ENCODE peak calls at places on chromosome 16, in four cellular contexts. S is ascending aorta, N is upper lobe of right lung, Y is aorta. O is an unnamed sample. For H3K4me1, the result is how much of the 10 kb centered on the place peaks cover.

GRCh38 chr16:30786936-30787612 is at the start of gene ZNF629:
- DNase-seq in S (no peak), N (peak), Y (peak), O (peak)

GRCh38 chr16:87076950-87077749 is 240.0 kb downstream of the C16orf95 start:
- DNase-seq in S (no peak), N (peak), Y (peak), O (peak)

GRCh38 chr16:10669791-10670190 is 24.9 kb downstream of the TEKT5 start:
- DNase-seq in N (no peak), S (no peak), Y (no peak), O (no peak)

GRCh38 chr16:87180069-87180468 is 137.1 kb downstream of the C16orf95 start:
- DNase-seq in S (no peak), Y (no peak), N (no peak), O (no peak)

GRCh38 chr16:24540575-24541240 is 1.3 kb downstream of the RBBP6 start:
- DNase-seq in Y (no peak), N (no peak), S (no peak), O (peak)

GRCh38 chr16:9434659-9435058 is 343.2 kb downstream of the HAPSTR1 start:
- DNase-seq in N (no peak), S (no peak), Y (no peak), O (no peak)

GRCh38 chr16:87844374-87844733 is 25.0 kb downstream of the SLC7A5 start:
- DNase-seq in N (peak), S (no peak), Y (no peak), O (no peak)

GRCh38 chr16:89319883-89320716 is 102.6 kb downstream of the ZNF778 start:
- DNase-seq in S (no peak), Y (peak), N (no peak), O (peak)

GRCh38 chr16:54879681-54880080 is 51.0 kb upstream of the IRX5 start:
- DNase-seq in N (no peak), S (no peak), Y (no peak), O (no peak)

GRCh38 chr16:10180042-10180770 is 2.0 kb downstream of the GRIN2A start:
- DNase-seq in N (no peak), Y (no peak), S (no peak), O (no peak)

GRCh38 chr16:49366669-49367068 is 6.9 kb upstream of the C16orf78 start:
- DNase-seq in S (no peak), N (no peak), Y (no peak), O (no peak)

GRCh38 chr16:10950393-10950792 is 6.0 kb downstream of the CLEC16A start:
- DNase-seq in Y (no peak), S (no peak), N (peak), O (peak)

GRCh38 chr16:66921758-66922450 is 3.2 kb upstream of the CDH16 start:
- DNase-seq in S (no peak), N (no peak), Y (no peak), O (no peak)
- H3K4me1 ChIP-seq in S (under half), N (under half), Y (under half), O (under half)

GRCh38 chr16:75262800-75263127 is 11.3 kb upstream of the BCAR1 start:
- DNase-seq in S (no peak), N (no peak), Y (no peak), O (peak)

GRCh38 chr16:75258807-75259141 is 7.3 kb upstream of the BCAR1 start:
- DNase-seq in S (no peak), N (no peak), Y (peak), O (no peak)

GRCh38 chr16:75261590-75262078 is 10.2 kb upstream of the BCAR1 start:
- DNase-seq in Y (no peak), N (no peak), S (no peak), O (no peak)

GRCh38 chr16:75262104-75262799 is 10.8 kb upstream of the BCAR1 start:
- DNase-seq in Y (peak), N (no peak), S (no peak), O (peak)

DNA sequence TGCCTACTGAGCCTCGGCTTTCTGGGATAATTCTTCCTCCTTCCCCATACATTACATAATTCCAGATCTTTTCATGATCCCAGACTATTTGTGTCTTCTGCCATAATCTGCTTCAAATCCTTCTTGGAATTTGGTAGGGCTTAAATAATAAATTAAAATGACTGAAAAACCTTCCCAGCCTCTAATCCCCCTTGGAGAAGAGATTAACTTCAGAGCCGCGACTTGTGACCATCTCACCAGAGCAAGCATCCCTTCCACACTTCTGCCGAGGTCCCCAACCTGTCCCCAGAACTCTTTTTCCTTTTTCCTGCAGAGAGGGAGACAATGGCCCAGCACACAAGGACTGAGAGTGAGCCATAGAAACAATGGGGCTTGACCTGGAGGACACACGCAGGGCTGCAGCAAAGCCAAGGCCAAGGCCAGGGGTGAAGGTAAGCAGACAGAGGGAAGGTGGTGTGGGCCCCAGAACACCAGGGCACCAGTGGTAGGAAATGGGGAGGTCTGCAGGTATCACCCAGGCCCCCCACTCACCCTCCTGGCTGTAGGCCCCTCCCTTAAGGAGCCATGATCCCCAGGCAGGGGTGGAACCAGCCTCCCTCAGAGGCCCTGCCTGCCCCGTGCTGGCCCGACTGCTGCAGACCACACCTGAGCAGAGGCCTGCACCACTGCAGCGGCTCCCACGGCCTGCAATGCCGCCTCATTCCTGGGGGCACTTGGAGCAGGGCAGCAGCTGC is 9.6 kb upstream of the BCAR1 start:
- DNase-seq in Y (peak), S (no peak), N (no peak), O (peak)
- H3K4me1 ChIP-seq in Y (under half), S (half or more), N (half or more), O (half or more)

DNA sequence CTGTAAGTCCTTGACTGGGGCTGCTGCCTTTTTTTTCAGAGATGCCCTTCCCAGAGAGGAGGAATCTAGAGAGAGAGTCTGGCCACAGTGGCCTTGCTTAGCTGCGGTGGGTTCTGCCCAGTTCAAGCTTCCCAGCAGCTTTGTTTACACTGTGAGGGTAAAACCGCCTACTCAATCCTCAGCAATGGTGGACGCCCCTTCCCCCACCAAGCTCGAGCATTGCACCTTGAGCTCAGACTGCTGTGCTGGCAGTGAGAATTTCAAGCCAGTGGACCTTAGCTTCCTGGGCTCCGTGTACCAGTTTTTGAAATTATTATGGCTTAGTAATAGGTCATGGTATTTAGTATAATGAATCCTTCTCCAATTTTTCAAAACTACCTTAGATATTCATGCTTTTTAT is 395.4 kb downstream of the NPIPA7 start:
- DNase-seq in S (no peak), N (no peak), Y (no peak), O (peak)
- H3K4me1 ChIP-seq in S (under half), N (under half), Y (under half), O (under half)

GRCh38 chr16:27314986-27315332 is 1.2 kb downstream of the IL4R start:
- DNase-seq in S (no peak), Y (no peak), N (no peak), O (no peak)
- H3K4me1 ChIP-seq in S (under half), Y (under half), N (half or more), O (under half)

GRCh38 chr16:72990571-72990970 is 57.4 kb downstream of the ZFHX3 start:
- DNase-seq in S (no peak), N (no peak), Y (no peak), O (no peak)
- H3K4me1 ChIP-seq in S (half or more), N (half or more), Y (under half), O (half or more)

DNA sequence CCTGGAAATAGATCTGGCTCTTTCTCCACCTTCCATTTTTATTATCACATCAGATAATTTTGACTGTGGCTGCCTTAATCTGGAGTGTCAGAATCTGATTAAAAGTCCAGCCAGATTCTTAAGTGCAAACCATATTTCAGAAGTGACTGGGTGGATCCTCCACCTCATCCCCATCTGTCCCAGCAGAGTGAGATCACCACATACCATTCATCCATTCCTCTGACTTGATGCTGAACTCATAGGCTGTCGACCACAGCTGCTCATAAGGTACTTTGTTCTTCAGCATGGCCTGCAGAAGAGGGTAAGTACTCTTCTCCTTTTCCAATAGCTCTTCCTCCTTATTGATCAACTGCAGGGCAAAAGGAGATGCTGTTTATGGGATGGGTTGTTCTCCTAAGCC is 53.5 kb downstream of the DNAH3 start:
- DNase-seq in S (no peak), Y (no peak), N (no peak), O (no peak)
- H3K4me1 ChIP-seq in S (under half), Y (under half), N (under half), O (under half)

DNA sequence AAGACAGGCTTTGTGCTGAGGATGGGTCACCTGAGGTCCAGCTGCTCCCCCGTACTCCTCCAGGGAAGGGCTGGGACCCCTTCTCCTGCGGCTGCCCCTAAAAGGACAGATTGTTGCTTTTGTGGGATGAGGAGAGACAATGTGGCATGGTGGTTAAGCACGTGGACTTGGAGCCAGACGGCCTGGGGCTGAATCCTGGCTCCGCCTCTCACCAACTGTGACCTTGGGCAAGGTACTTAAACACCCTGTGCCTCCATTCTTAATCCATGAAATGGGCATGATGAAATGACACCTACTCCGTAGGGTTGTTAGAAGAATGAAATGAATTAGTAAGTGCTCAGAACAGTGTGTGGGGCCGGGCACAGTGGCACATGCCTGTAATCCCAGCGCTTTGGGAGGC is 39.6 kb upstream of the PLCG2 start:
- DNase-seq in S (no peak), Y (no peak), N (no peak), O (no peak)
- H3K4me1 ChIP-seq in S (under half), Y (under half), N (under half), O (under half)

GRCh38 chr16:57800213-57801097 is 1.8 kb downstream of the KIFC3 start:
- DNase-seq in S (no peak), N (no peak), Y (peak), O (no peak)

GRCh38 chr16:57802635-57803412 is 533 bp upstream of the KIFC3 start:
- DNase-seq in Y (no peak), N (no peak), S (no peak), O (peak)

GRCh38 chr16:57801856-57802634 is at the start of gene KIFC3:
- DNase-seq in N (peak), S (peak), Y (peak), O (peak)

GRCh38 chr16:57799619-57800212 is 2.6 kb downstream of the KIFC3 start:
- DNase-seq in Y (no peak), S (no peak), N (no peak), O (peak)

DNA sequence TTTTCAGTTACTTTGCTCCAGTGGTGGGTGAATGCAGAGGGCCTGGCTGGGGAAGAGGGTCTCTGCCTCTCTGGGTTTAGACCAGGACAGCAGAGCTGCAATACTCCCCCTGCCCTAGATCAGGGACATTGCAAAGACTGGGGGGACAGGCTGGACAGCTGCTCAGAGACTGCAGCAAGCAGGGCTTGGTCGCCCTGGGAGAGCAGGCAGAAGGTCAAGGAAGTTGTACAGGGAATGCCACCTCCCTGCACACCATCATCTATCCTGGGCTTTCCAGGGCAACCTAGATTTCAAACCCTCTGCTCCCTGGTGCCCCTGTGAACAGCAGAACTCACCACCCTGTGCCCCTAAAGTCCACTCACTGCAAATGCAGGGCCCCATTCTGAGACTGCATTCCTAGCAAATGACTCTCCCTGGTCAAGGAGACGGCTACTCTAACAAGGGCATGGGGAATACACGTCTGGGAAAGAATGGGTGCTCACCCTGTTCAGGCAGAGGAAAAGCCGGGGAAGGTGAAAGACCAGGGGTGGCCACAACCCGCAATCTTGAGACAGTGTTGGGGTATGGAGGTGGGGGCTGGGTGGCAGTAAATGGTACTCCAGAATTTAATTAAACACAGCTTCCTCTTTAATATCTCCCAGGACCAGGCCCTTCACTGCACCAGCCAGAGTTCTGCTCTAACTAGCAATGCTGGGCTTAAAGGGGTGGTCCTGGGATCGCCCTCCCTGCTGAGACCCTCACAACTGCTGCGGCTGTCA is 1.0 kb downstream of the KIFC3 start:
- DNase-seq in Y (no peak), S (no peak), N (no peak), O (peak)
- H3K4me1 ChIP-seq in Y (under half), S (under half), N (half or more), O (half or more)

GRCh38 chr16:85963746-85964370 is 64.9 kb downstream of the IRF8 start:
- DNase-seq in S (no peak), N (peak), Y (no peak), O (peak)

GRCh38 chr16:85969159-85969558 is 70.2 kb downstream of the IRF8 start:
- DNase-seq in Y (no peak), S (no peak), N (no peak), O (no peak)

GRCh38 chr16:85968041-85968920 is 69.3 kb downstream of the IRF8 start:
- DNase-seq in N (no peak), Y (no peak), S (no peak), O (no peak)

GRCh38 chr16:85961988-85962915 is 63.3 kb downstream of the IRF8 start:
- DNase-seq in Y (no peak), N (no peak), S (no peak), O (no peak)

DNA sequence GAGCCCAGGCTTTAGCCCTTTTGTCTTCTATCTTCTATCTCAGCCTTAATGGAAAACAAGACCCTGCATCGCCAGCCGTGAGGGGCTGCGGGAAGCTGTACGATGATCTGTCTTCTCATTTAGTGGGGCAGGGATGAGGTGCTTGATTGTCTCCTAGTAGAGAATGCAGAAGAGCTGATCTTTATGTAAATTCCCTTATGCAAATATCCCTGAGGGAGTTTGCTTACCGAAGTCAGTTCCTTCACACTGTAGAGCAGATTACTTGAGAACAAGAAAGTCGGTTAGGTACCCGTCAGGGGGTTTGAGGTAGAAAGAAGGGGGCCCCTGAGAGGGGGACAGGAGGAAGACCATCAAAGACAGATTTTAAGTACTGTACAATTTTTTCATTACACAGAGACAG is 66.2 kb downstream of the IRF8 start:
- DNase-seq in Y (no peak), S (no peak), N (no peak), O (no peak)
- H3K4me1 ChIP-seq in Y (under half), S (under half), N (under half), O (under half)

O was measured in hepatocyte.